ENCODE peak calls at places on chromosome 4, in ten cellular contexts. V, Y, L, Z, U, M, R, X, T and D are unnamed samples.

GRCh38 chr4:139535228-139535851 is 20.7 kb downstream of the SETD7 start:
- DNase-seq in Z (peak), V (no peak), Y (no peak), L (no peak), M (no peak), U (no peak), R (no peak), T (no peak), X (no peak), D (no peak)

GRCh38 chr4:34371676-34372075 is 1872.6 kb downstream of the ARAP2 start:
- DNase-seq in R (peak), U (no peak), V (no peak), X (no peak), Y (no peak), Z (no peak), T (no peak), L (no peak), M (no peak), D (no peak)

GRCh38 chr4:9984621-9985020 is 36.7 kb downstream of the SLC2A9 start:
- DNase-seq in X (no peak), V (no peak), U (no peak), R (no peak), L (no peak), Y (no peak), T (no peak), M (no peak), Z (no peak), D (no peak)

GRCh38 chr4:107497054-107497453 is 223.0 kb downstream of the PAPSS1 start:
- DNase-seq in M (no peak), T (no peak), X (no peak), Y (no peak), V (no peak), R (no peak), U (no peak), Z (no peak), L (no peak), D (no peak)

GRCh38 chr4:30719363-30720020 is 677 bp upstream of the PCDH7 start:
- DNase-seq in L (peak), Y (peak), Z (peak), T (no peak), R (peak), M (no peak), U (peak), X (peak), V (peak), D (peak)

GRCh38 chr4:119149110-119149509 is 13.5 kb downstream of the MYOZ2 start:
- DNase-seq in T (no peak), R (peak), L (no peak), Z (no peak), M (no peak), Y (no peak), X (no peak), V (no peak), U (no peak), D (no peak)

GRCh38 chr4:3213101-3213416 is 35.9 kb upstream of the MSANTD1 start:
- DNase-seq in T (no peak), U (no peak), Z (no peak), R (no peak), V (no peak), M (no peak), Y (peak), L (no peak), X (no peak), D (no peak)

GRCh38 chr4:139239127-139239772 is 40.8 kb downstream of the MGARP start:
- DNase-seq in V (no peak), X (no peak), M (no peak), T (no peak), Y (no peak), Z (no peak), R (no peak), U (no peak), L (no peak), D (no peak)

GRCh38 chr4:41644288-41644914 is 104.1 kb downstream of the PHOX2B start:
- DNase-seq in R (peak), M (no peak), U (peak), V (peak), Y (no peak), Z (peak), L (peak), X (peak), T (peak), D (peak)

GRCh38 chr4:25440478-25441030 is 63.5 kb downstream of the ANAPC4 start:
- DNase-seq in Y (no peak), L (peak), Z (no peak), R (peak), M (no peak), U (no peak), X (no peak), T (no peak), V (no peak), D (no peak)

DNA sequence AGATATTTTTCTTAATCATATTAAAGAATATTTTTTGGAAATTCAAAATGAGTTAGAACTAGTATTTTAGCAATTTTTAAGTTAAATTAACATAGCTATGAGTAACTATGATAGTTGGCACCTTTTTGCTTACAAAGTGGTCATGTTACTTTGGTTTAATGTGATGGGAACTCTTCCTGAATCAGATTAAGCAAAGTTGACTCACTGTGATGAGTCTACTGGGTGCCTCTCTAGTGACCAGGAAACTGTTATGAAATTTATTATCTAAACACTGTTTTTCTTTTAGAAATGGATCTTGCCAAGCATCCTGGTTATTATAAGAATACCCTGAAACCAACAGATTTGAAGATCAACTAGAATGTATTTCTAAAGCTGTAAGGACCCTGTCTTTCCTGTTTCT is 985.8 kb downstream of the TRAM1L1 start:
- DNase-seq in M (no peak), U (no peak), Y (no peak), R (no peak), Z (no peak), L (no peak), V (no peak), T (no peak), X (no peak), D (peak)
- H3K27ac ChIP-seq in M (no peak), U (no peak), Y (no peak), R (no peak), Z (no peak), L (no peak), V (no peak), T (no peak), X (no peak), D (no peak)

GRCh38 chr4:148214529-148215166 is 227.6 kb downstream of the NR3C2 start:
- DNase-seq in R (no peak), Y (no peak), M (no peak), U (peak), V (no peak), Z (no peak), X (peak), L (peak), T (no peak), D (no peak)

GRCh38 chr4:148215202-148215601 is 227.0 kb downstream of the NR3C2 start:
- DNase-seq in Z (no peak), U (no peak), Y (no peak), M (no peak), T (no peak), X (no peak), L (no peak), V (no peak), R (no peak), D (no peak)

GRCh38 chr4:148216321-148216720 is 225.9 kb downstream of the NR3C2 start:
- DNase-seq in R (no peak), Y (no peak), M (no peak), V (no peak), Z (no peak), U (no peak), L (no peak), T (no peak), X (no peak), D (no peak)

GRCh38 chr4:148211533-148211932 is 230.7 kb downstream of the NR3C2 start:
- DNase-seq in Y (no peak), T (no peak), L (no peak), U (no peak), X (no peak), V (no peak), M (no peak), Z (no peak), R (no peak), D (no peak)

GRCh38 chr4:148216866-148217814 is 225.1 kb downstream of the NR3C2 start:
- DNase-seq in V (no peak), Z (no peak), Y (no peak), U (no peak), X (no peak), T (no peak), L (no peak), R (no peak), M (no peak), D (no peak)
- H3K27ac ChIP-seq in V (no peak), Z (no peak), Y (no peak), U (no peak), X (no peak), T (peak), L (peak), R (no peak), M (no peak), D (no peak)

DNA sequence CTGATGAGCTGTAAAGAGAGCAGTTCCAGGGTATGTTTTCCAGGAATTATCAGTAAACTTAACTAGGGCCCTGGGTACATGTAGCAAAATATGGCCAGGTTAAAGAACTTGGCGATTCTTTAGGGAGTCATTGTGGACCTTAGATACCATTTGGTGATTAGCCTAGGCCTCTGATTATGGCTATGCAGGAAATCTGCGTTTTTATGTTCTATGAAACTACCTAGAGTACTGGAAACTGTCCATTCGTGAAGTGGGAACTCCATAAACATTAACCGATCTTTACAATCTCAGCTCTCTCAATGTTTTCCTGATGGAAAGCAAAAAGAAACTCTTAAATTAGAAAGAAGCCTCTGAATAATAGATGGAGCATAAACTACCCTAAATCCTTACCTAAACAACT is 121.9 kb downstream of the SH3RF1 start:
- DNase-seq in V (no peak), M (no peak), R (no peak), U (no peak), L (no peak), X (no peak), T (no peak), Z (no peak), Y (no peak), D (no peak)
- H3K27ac ChIP-seq in V (no peak), M (no peak), R (no peak), U (no peak), L (no peak), X (no peak), T (no peak), Z (no peak), Y (peak), D (no peak)

DNA sequence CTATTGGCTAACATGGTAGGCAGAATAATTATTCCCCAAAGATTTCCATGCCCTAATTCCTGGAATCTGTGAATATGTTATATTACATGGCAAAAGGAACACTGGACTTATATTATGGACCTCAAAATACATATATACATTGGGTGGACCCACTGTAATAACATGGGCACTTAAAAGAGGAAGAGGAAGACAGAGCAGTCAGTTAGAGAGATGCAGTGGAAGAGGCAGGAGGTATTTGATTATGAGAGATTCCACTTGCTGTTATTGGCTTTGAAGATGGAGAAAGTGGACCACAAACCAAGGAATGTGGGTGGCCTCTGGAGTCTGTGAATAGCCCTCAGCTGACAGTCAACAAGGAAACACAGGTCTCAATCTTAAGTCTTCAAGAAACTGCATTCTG is 14.0 kb upstream of the ART3 start:
- DNase-seq in Z (no peak), X (no peak), M (no peak), L (no peak), U (no peak), T (no peak), Y (no peak), V (no peak), R (no peak), D (no peak)
- H3K27ac ChIP-seq in Z (no peak), X (no peak), M (no peak), L (no peak), U (no peak), T (no peak), Y (peak), V (no peak), R (no peak), D (no peak)

GRCh38 chr4:77917075-77917474 is 54.4 kb downstream of the MRPL1 start:
- DNase-seq in L (no peak), V (no peak), U (no peak), X (no peak), T (no peak), Z (no peak), R (no peak), M (no peak), Y (no peak), D (no peak)
- H3K27ac ChIP-seq in L (no peak), V (no peak), U (no peak), X (no peak), T (no peak), Z (no peak), R (no peak), M (no peak), Y (no peak), D (no peak)

DNA sequence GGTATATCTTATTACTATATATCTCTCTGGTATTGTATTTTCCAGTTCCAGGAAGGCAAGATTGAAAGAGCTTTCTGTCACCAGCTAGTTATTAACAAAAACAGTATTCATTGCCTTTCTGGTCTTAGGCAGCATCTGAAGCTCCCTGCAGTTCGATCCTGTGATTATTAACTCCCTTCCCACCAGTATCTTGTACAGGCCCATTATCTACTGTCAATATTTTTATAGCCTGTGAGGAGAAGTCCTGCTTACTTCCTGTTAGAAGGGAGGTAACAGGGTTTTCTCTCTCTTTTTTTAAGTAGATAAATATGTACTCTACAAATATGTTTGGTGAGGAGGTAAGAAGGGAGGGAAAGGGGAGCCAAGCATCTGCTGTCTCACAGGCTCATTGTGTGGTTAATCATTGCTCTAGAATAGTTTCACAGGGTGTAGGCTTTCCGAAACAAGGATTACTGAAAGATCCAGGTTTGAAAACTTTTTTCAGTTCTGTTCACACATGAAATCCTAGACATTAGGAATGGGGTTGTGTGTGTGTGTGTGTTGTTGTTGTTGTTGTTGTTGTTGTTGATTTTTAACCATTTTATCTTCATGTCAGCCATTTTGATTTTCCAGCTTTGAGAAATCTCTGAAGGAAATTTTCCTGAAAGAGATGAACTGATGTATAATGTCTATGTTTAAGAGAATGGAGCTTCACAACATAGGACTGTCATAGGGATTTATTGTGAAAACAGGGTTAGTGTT is 14.1 kb downstream of the ATOH1 start:
- DNase-seq in Z (no peak), V (no peak), X (no peak), L (no peak), Y (no peak), M (no peak), R (no peak), T (no peak), U (no peak), D (no peak)
- H3K27ac ChIP-seq in Z (no peak), V (no peak), X (no peak), L (no peak), Y (no peak), M (no peak), R (no peak), T (no peak), U (no peak), D (no peak)

GRCh38 chr4:83548151-83548905 is 12.4 kb downstream of the GPAT3 start:
- DNase-seq in L (peak), Y (peak), T (peak), Z (peak), V (peak), R (peak), M (peak), U (peak), X (peak), D (peak)

GRCh38 chr4:83556836-83557235 is 20.9 kb downstream of the GPAT3 start:
- DNase-seq in Z (no peak), M (no peak), X (no peak), T (no peak), R (no peak), Y (no peak), L (no peak), V (no peak), U (no peak), D (no peak)

GRCh38 chr4:83552085-83552484 is 16.2 kb downstream of the GPAT3 start:
- DNase-seq in X (no peak), V (no peak), M (no peak), R (peak), U (no peak), Y (no peak), Z (peak), L (no peak), T (no peak), D (no peak)

GRCh38 chr4:83556006-83556712 is 20.3 kb downstream of the GPAT3 start:
- DNase-seq in M (no peak), R (no peak), V (no peak), U (no peak), Y (no peak), L (no peak), X (no peak), Z (no peak), T (no peak), D (no peak)

GRCh38 chr4:83552924-83553323 is 17.0 kb downstream of the GPAT3 start:
- DNase-seq in M (no peak), U (peak), Y (no peak), L (no peak), Z (peak), V (no peak), T (no peak), X (no peak), R (peak), D (no peak)
- H3K27ac ChIP-seq in M (no peak), U (no peak), Y (peak), L (no peak), Z (peak), V (no peak), T (no peak), X (no peak), R (no peak), D (no peak)

GRCh38 chr4:68348577-68348976 is 1.3 kb downstream of the YTHDC1 start:
- DNase-seq in V (no peak), R (no peak), Y (no peak), Z (no peak), T (no peak), U (no peak), M (no peak), X (no peak), L (no peak), D (no peak)
- H3K27ac ChIP-seq in V (no peak), R (peak), Y (peak), Z (peak), T (peak), U (peak), M (peak), X (peak), L (peak), D (no peak)